ENCODE peak calls at places on chromosomes 7 and 10, in nine cellular contexts. C is upper lobe of right lung; L is CD8-positive, alpha-beta T cell; Q is CD4-positive, CD25-positive, alpha-beta regulatory T cell; V is heart right ventricle; S is PC-3; E is IMR-90; F is HCT116; G is tibial artery. R is an unnamed sample. For H3K4me1 and H3K36me3, the result is how much of the 10 kb centered on the place peaks cover.

GRCh38 chr7:150378115-150378852 is 846 bp upstream of the ZNF775 start:
- DNase-seq in C (peak), S (peak), F (peak), L (no peak), V (no peak), E (peak), G (peak), Q (peak), R (peak)

GRCh38 chr7:77331938-77332695 is 84.0 kb downstream of the GSAP start:
- DNase-seq in S (peak), V (peak), G (peak), C (peak), L (peak), F (peak), Q (peak), E (peak), R (peak)

GRCh38 chr7:122261442-122261841 is 43.1 kb downstream of the FEZF1 start:
- DNase-seq in S (no peak), L (no peak), F (no peak), E (no peak), Q (no peak), V (no peak), G (no peak), C (no peak), R (no peak)

GRCh38 chr10:62501547-62501946 is 127.4 kb downstream of the ZNF365 start:
- DNase-seq in V (no peak), L (no peak), S (peak), C (no peak), G (no peak), E (peak), Q (no peak), F (no peak), R (no peak)

GRCh38 chr10:89805599-89806013 is 104.2 kb downstream of the KIF20B start:
- DNase-seq in G (no peak), S (no peak), E (no peak), L (no peak), V (no peak), Q (no peak), F (no peak), C (no peak), R (no peak)

GRCh38 chr10:31467791-31468535 is 148.9 kb downstream of the ZEB1 start:
- DNase-seq in Q (no peak), C (peak), E (no peak), G (no peak), V (no peak), S (peak), L (no peak), F (peak), R (peak)

GRCh38 chr7:149771199-149771636 is 2.2 kb downstream of the ZNF467 start:
- DNase-seq in V (no peak), S (peak), L (no peak), F (no peak), E (no peak), C (peak), Q (peak), G (no peak), R (no peak)

GRCh38 chr10:92381543-92381954 is 90.6 kb downstream of the MARCHF5 start:
- DNase-seq in E (no peak), C (no peak), G (no peak), F (no peak), L (no peak), S (no peak), Q (no peak), V (no peak), R (no peak)

GRCh38 chr10:114042895-114043531 is 653 bp upstream of the ADRB1 start:
- DNase-seq in C (peak), V (peak), L (no peak), Q (no peak), S (no peak), G (no peak), F (peak), E (peak), R (no peak)

GRCh38 chr7:95491634-95492314 is 6.0 kb downstream of the ASB4 start:
- DNase-seq in C (no peak), F (peak), G (no peak), Q (no peak), E (no peak), L (no peak), S (peak), V (no peak), R (peak)

GRCh38 chr7:76260171-76260703 is 42.2 kb upstream of the HSPB1 start:
- DNase-seq in G (no peak), E (no peak), V (no peak), L (no peak), Q (peak), F (peak), C (no peak), S (peak), R (no peak)

GRCh38 chr10:17292375-17292774 is 64.3 kb downstream of the VIM start:
- DNase-seq in C (no peak), L (no peak), V (no peak), G (no peak), F (no peak), Q (no peak), S (no peak), E (no peak), R (no peak)

GRCh38 chr10:113142601-113143000 is 192.6 kb downstream of the TCF7L2 start:
- DNase-seq in Q (no peak), V (no peak), S (peak), C (no peak), L (no peak), E (no peak), F (no peak), G (no peak), R (no peak)

GRCh38 chr10:77526861-77527617 is 110.6 kb downstream of the KCNMA1 start:
- DNase-seq in G (no peak), E (no peak), Q (no peak), C (no peak), L (no peak), V (no peak), S (peak), F (no peak), R (no peak)

GRCh38 chr7:104643587-104644217 is 315.3 kb downstream of the LHFPL3 start:
- DNase-seq in F (peak), Q (no peak), G (no peak), L (no peak), S (peak), E (no peak), C (no peak), V (no peak), R (no peak)

GRCh38 chr7:149742075-149742701 is 31.2 kb downstream of the ZNF467 start:
- DNase-seq in V (peak), L (peak), Q (peak), C (peak), S (peak), E (peak), F (peak), G (peak), R (no peak)

GRCh38 chr7:18978108-18978495 is 139.3 kb downstream of the TWIST1 start:
- DNase-seq in F (peak), L (no peak), S (peak), C (no peak), Q (no peak), G (no peak), E (peak), V (no peak), R (no peak)

GRCh38 chr7:823639-824038 is 8.6 kb upstream of the SUN1 start:
- DNase-seq in G (no peak), S (no peak), E (no peak), F (no peak), Q (no peak), V (peak), L (no peak), C (no peak), R (no peak)

GRCh38 chr7:133778472-133778871 is 348.7 kb upstream of the LRGUK start:
- DNase-seq in L (no peak), V (no peak), F (no peak), E (no peak), S (no peak), C (no peak), G (no peak), Q (no peak), R (no peak)

GRCh38 chr10:102796407-102797176 is 40.6 kb downstream of the CYP17A1 start:
- DNase-seq in E (peak), C (peak), L (peak), S (no peak), Q (no peak), V (peak), F (no peak), G (peak), R (no peak)

GRCh38 chr7:156091515-156092080 is 279.3 kb upstream of the SHH start:
- DNase-seq in C (peak), L (no peak), V (no peak), E (no peak), G (no peak), S (no peak), Q (no peak), F (no peak), R (no peak)

GRCh38 chr7:75991531-75992082 is 2.8 kb downstream of the TMEM120A start:
- DNase-seq in G (no peak), L (no peak), Q (no peak), F (no peak), S (no peak), V (no peak), C (no peak), E (no peak), R (no peak)

GRCh38 chr7:86908948-86909347 is 150.5 kb downstream of the ELAPOR2 start:
- DNase-seq in C (no peak), V (no peak), Q (no peak), L (no peak), E (no peak), F (no peak), S (peak), G (no peak), R (no peak)

GRCh38 chr7:7720750-7721621 is 2.6 kb upstream of the RPA3 start:
- DNase-seq in Q (no peak), E (no peak), C (no peak), V (no peak), G (no peak), F (no peak), S (no peak), L (no peak), R (no peak)

GRCh38 chr7:84178013-84178412 is 16.6 kb downstream of the SEMA3A start:
- DNase-seq in V (no peak), G (no peak), L (no peak), F (no peak), Q (no peak), S (peak), E (peak), C (no peak), R (no peak)

GRCh38 chr10:124648131-124648475 is 96.1 kb downstream of the FAM53B start:
- DNase-seq in Q (no peak), S (no peak), G (no peak), F (no peak), E (no peak), V (no peak), L (no peak), C (no peak), R (no peak)

DNA sequence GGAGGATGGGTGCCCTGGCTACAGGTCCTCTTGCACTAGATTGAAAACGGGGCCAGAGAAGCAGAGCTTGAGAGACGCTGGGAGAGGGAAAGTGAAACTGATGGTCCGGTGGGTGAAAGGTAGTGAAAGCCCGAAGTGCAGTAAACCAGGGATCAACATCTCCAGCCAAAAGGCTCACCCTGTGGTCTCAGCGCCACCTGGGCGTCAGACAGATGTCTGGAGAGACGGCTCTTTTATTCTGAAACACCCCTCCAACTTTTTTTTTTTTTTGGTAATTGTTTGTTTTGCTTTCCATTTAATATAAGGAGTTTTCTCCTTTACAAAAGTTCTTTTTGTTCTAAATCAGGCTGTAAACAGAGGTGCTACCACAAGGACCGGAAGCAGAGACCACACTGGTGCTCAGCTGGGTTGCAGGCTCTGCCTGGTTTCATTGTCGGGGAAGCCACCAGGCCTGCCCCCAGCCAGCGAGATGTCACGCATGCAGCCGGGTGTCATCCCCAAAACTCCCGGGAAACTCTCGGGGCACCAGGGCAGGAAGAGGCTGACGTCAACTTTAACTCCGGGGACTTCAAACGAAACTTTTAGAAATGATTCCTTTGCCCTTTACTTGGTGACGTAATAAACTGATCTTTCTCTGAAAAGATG is 11.2 kb downstream of the IL2RA start:
- DNase-seq in C (peak), G (peak), E (peak), S (peak), Q (peak), V (peak), L (peak), F (no peak), R (no peak)
- H3K4me1 ChIP-seq in C (under half), G (under half), E (under half), S (under half), Q (half or more), V (under half), L (under half), F (under half), R (under half)

GRCh38 chr10:11018830-11019692 is 1.4 kb downstream of the CELF2 start:
- DNase-seq in E (no peak), C (no peak), V (no peak), L (no peak), Q (no peak), S (no peak), F (no peak), G (no peak), R (no peak)
- H3K4me3 ChIP-seq in E (peak), C (peak), V (peak), L (no peak), Q (no peak), S (no peak), F (no peak), G (peak), R (no peak)

GRCh38 chr7:6015917-6016652 is 7.0 kb downstream of the AIMP2 start:
- DNase-seq in C (peak), F (no peak), V (peak), L (no peak), G (peak), S (no peak), E (peak), Q (no peak), R (no peak)
- H3K36me3 ChIP-seq in C (under half), F (under half), V (under half), L (under half), G (half or more), S (under half), E (under half), Q (under half), R (half or more)

GRCh38 chr10:99920901-99921300 is 88.8 kb downstream of the DNMBP start:
- DNase-seq in S (peak), E (peak), G (no peak), F (no peak), L (no peak), V (no peak), Q (no peak), C (no peak), R (peak)

GRCh38 chr10:99920486-99920885 is 89.3 kb downstream of the DNMBP start:
- DNase-seq in L (no peak), S (no peak), V (no peak), G (no peak), E (no peak), Q (no peak), F (no peak), C (no peak), R (no peak)

GRCh38 chr10:99915414-99915813 is 94.3 kb downstream of the DNMBP start:
- DNase-seq in C (no peak), S (no peak), E (no peak), L (no peak), G (no peak), F (no peak), Q (no peak), V (no peak), R (no peak)

GRCh38 chr10:99916776-99917175 is 93.0 kb downstream of the DNMBP start:
- DNase-seq in Q (no peak), G (no peak), C (no peak), S (no peak), F (no peak), L (no peak), E (no peak), V (no peak), R (no peak)

GRCh38 chr10:99917963-99918825 is 91.6 kb downstream of the DNMBP start:
- DNase-seq in V (no peak), C (peak), E (peak), S (no peak), G (no peak), L (no peak), Q (no peak), F (no peak), R (no peak)
- H3K4me1 ChIP-seq in V (under half), C (under half), E (under half), S (under half), G (under half), L (under half), Q (under half), F (half or more), R (under half)

GRCh38 chr10:13439771-13440708 is 88.8 kb downstream of the BEND7 start:
- DNase-seq in L (peak), C (peak), V (peak), E (no peak), S (peak), G (peak), F (no peak), Q (peak), R (peak)
- H3K4me3 ChIP-seq in L (peak), C (peak), V (peak), E (peak), S (peak), G (peak), F (peak), Q (peak), R (no peak)

DNA sequence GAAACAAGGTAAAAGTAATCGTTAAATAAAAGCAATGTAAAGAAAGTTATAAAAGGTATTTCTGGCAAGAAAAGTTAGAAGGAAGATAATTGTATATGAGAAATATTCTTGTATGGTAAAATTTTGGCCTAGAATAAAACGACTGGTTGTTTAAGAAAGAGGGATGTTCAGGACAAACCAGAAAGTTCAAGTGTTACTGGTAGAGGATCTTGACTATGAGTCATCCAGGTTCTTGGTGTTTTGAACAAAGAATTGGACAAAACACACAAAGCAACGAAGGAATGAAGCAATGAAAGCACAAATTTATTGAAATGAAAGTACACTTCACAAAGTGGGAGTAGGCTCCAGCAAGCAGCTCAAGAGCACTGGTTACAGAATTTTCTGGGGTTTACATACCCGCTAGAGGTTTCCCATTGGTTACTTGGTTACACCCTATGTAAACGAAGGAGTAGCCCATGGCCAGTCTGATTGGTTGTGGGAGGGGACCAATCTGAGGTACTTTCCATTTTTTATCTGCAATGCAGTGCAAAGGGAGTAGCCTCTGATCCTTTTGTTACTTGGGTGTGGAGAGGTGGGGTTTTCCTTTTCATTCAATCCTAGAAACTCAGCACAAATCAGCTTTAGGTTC is 22.4 kb upstream of the GARS1 start:
- DNase-seq in E (no peak), V (no peak), Q (no peak), C (no peak), L (no peak), S (peak), F (no peak), G (no peak), R (no peak)
- H3K36me3 ChIP-seq in E (under half), V (under half), Q (under half), C (under half), L (under half), S (under half), F (under half), G (under half), R (half or more)